ENCODE peak calls at places on chromosomes 7 and 10, in five cellular contexts. One of them, this sample, is unnamed.

GRCh38 chr7:108592633-108593277 is 23.1 kb downstream of the DNAJB9 start:
- DNase-seq in SK-N-SH: peak
- DNase-seq in GM12878: no peak
- DNase-seq in HepG2: no peak
- DNase-seq in K562: no peak
- DNase-seq in this sample: no peak

GRCh38 chr10:48518926-48519730 is 85.7 kb downstream of the ARHGAP22 start:
- DNase-seq in SK-N-SH: no peak
- DNase-seq in GM12878: no peak
- DNase-seq in HepG2: no peak
- DNase-seq in K562: no peak
- DNase-seq in this sample: no peak

GRCh38 chr10:89600041-89600440 is 45.0 kb downstream of the PANK1 start:
- DNase-seq in SK-N-SH: no peak
- DNase-seq in GM12878: no peak
- DNase-seq in HepG2: no peak
- DNase-seq in K562: no peak
- DNase-seq in this sample: no peak

GRCh38 chr7:104124469-104124868 is 83.3 kb downstream of the ORC5 start:
- DNase-seq in SK-N-SH: no peak
- DNase-seq in GM12878: no peak
- DNase-seq in HepG2: no peak
- DNase-seq in K562: no peak
- DNase-seq in this sample: no peak

GRCh38 chr10:120806081-120806480 is 45.1 kb upstream of the WDR11 start:
- DNase-seq in SK-N-SH: no peak
- DNase-seq in GM12878: no peak
- DNase-seq in HepG2: no peak
- DNase-seq in K562: no peak
- DNase-seq in this sample: no peak

GRCh38 chr10:279655-280054 is 144.4 kb downstream of the ZMYND11 start:
- DNase-seq in SK-N-SH: no peak
- DNase-seq in GM12878: no peak
- DNase-seq in HepG2: no peak
- DNase-seq in K562: no peak
- DNase-seq in this sample: no peak

GRCh38 chr7:108166687-108167086 is 36.5 kb upstream of the LAMB4 start:
- DNase-seq in SK-N-SH: no peak
- DNase-seq in GM12878: no peak
- DNase-seq in HepG2: no peak
- DNase-seq in K562: no peak
- DNase-seq in this sample: no peak

GRCh38 chr10:77163670-77164348 is 473.8 kb downstream of the KCNMA1 start:
- DNase-seq in SK-N-SH: peak
- DNase-seq in GM12878: no peak
- DNase-seq in HepG2: peak
- DNase-seq in K562: no peak
- DNase-seq in this sample: peak

GRCh38 chr10:12521423-12521822 is 172.1 kb downstream of the CAMK1D start:
- DNase-seq in SK-N-SH: no peak
- DNase-seq in GM12878: no peak
- DNase-seq in HepG2: no peak
- DNase-seq in K562: no peak
- DNase-seq in this sample: no peak

GRCh38 chr10:14740684-14741247 is 33.9 kb downstream of the FAM107B start:
- DNase-seq in SK-N-SH: no peak
- DNase-seq in GM12878: no peak
- DNase-seq in HepG2: no peak
- DNase-seq in K562: no peak
- DNase-seq in this sample: peak

GRCh38 chr10:115795964-115796363 is 477.0 kb downstream of the GFRA1 start:
- DNase-seq in SK-N-SH: no peak
- DNase-seq in GM12878: no peak
- DNase-seq in HepG2: no peak
- DNase-seq in K562: no peak
- DNase-seq in this sample: no peak

GRCh38 chr7:41162612-41163011 is 540.3 kb downstream of the INHBA start:
- DNase-seq in SK-N-SH: no peak
- DNase-seq in GM12878: no peak
- DNase-seq in HepG2: no peak
- DNase-seq in K562: no peak
- DNase-seq in this sample: peak

GRCh38 chr10:96721207-96721572 is 876 bp upstream of the PIK3AP1 start:
- DNase-seq in SK-N-SH: peak
- DNase-seq in GM12878: no peak
- DNase-seq in HepG2: no peak
- DNase-seq in K562: no peak
- DNase-seq in this sample: no peak

GRCh38 chr7:106618480-106618879 is 42.5 kb downstream of the CCDC71L start:
- DNase-seq in SK-N-SH: no peak
- DNase-seq in GM12878: no peak
- DNase-seq in HepG2: no peak
- DNase-seq in K562: no peak
- DNase-seq in this sample: peak

GRCh38 chr7:142855401-142855743 is 496 bp downstream of the EPHB6 start:
- DNase-seq in SK-N-SH: no peak
- DNase-seq in GM12878: no peak
- DNase-seq in HepG2: no peak
- DNase-seq in K562: peak
- DNase-seq in this sample: no peak

GRCh38 chr10:37146443-37146842 is 21.0 kb downstream of the ANKRD30A start:
- DNase-seq in SK-N-SH: no peak
- DNase-seq in GM12878: no peak
- DNase-seq in HepG2: peak
- DNase-seq in K562: no peak
- DNase-seq in this sample: no peak

GRCh38 chr7:74043523-74043951 is 15.6 kb downstream of the ELN start:
- DNase-seq in SK-N-SH: peak
- DNase-seq in GM12878: no peak
- DNase-seq in HepG2: no peak
- DNase-seq in K562: no peak
- DNase-seq in this sample: peak

GRCh38 chr7:30926323-30926722 is 14.7 kb downstream of the AQP1 start:
- DNase-seq in SK-N-SH: peak
- DNase-seq in GM12878: no peak
- DNase-seq in HepG2: no peak
- DNase-seq in K562: no peak
- DNase-seq in this sample: no peak

GRCh38 chr7:5363729-5364128 is 59.9 kb downstream of the TNRC18 start:
- DNase-seq in SK-N-SH: no peak
- DNase-seq in GM12878: no peak
- DNase-seq in HepG2: no peak
- DNase-seq in K562: no peak
- DNase-seq in this sample: no peak

DNA sequence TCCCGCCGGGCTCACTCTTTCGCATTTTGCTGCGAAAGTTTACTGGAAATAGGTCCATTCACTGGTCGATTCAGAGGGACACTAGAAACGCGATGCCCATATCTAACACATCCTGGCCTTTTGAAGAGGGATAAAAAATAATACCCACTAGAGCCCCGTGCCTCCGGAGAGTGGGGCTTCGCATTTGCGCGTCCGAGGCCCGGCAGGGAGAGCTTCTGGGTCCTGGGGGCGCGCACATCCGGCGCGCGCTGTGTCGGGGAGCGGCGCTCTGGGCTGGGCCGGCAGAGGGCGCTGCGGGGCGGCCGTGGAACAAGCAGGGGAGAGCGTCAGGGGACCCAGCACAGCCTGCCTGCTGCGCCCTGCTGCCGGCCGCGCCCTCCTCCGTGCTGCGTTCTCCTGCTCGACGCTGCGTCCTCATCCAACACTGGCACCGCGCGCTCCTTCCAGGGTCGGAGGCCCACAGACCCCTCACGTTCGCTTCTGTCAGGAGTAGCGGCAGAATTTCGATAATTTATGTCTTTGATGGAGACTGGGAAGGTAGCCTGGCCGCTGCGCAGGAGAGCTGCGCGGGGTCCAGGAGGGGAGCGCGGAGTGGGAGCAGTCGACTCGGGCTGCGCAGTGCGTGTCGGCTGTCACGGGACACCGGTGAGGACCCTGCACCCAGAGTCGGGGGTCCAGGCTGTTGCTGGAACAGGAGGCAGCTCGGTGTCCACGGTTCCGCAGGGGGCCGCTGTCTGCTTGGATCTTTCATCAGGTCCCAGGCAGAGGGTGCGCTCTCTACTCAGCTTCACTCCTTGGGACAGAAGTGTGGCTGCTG is 41.5 kb upstream of the ZNF32 start:
- DNase-seq in SK-N-SH: peak
- DNase-seq in GM12878: no peak
- DNase-seq in HepG2: peak
- DNase-seq in K562: peak
- DNase-seq in this sample: peak
- TF ChIP-seq USF2 in SK-N-SH: no peak
- TF ChIP-seq USF2 in GM12878: no peak
- TF ChIP-seq USF2 in HepG2: no peak
- TF ChIP-seq USF2 in K562: no peak
- TF ChIP-seq USF2 in this sample: no peak

GRCh38 chr7:38675500-38676106 is 44.4 kb upstream of the AMPH start:
- DNase-seq in SK-N-SH: no peak
- DNase-seq in GM12878: no peak
- DNase-seq in HepG2: no peak
- DNase-seq in K562: no peak
- DNase-seq in this sample: no peak

GRCh38 chr7:38671901-38672559 is 40.9 kb upstream of the AMPH start:
- DNase-seq in SK-N-SH: no peak
- DNase-seq in GM12878: no peak
- DNase-seq in HepG2: no peak
- DNase-seq in K562: no peak
- DNase-seq in this sample: no peak

GRCh38 chr7:38678342-38679054 is 47.3 kb upstream of the AMPH start:
- DNase-seq in SK-N-SH: no peak
- DNase-seq in GM12878: no peak
- DNase-seq in HepG2: no peak
- DNase-seq in K562: no peak
- DNase-seq in this sample: no peak

GRCh38 chr7:38669965-38670520 is 38.9 kb upstream of the AMPH start:
- DNase-seq in SK-N-SH: no peak
- DNase-seq in GM12878: no peak
- DNase-seq in HepG2: no peak
- DNase-seq in K562: no peak
- DNase-seq in this sample: no peak

DNA sequence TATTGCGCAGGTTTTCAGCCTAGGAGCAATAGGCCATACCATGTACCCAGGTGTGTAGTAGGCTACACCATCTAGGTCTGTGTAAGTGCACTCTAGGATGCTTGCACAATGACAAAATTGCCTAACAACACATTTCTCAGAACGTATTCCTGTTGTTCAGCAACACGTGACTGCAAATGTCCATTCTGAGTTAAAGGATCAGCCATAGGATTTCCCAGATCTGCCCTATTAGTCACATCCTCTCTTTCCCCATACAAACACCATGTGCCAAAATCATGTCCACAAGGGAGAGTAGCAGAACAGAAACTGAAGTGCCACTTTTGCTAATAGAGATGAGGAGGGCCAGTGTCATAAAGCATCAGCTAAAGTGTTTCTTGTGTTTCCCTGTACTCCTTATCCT is 42.6 kb upstream of the AMPH start:
- DNase-seq in SK-N-SH: no peak
- DNase-seq in GM12878: no peak
- DNase-seq in HepG2: no peak
- DNase-seq in K562: no peak
- DNase-seq in this sample: peak
- H3K9ac ChIP-seq in SK-N-SH: no peak
- H3K9ac ChIP-seq in GM12878: no peak
- H3K9ac ChIP-seq in HepG2: no peak
- H3K9ac ChIP-seq in K562: no peak
- H3K9ac ChIP-seq in this sample: no peak

GRCh38 chr7:12066004-12066403 is 145.1 kb upstream of the TMEM106B start:
- DNase-seq in SK-N-SH: no peak
- DNase-seq in GM12878: no peak
- DNase-seq in HepG2: no peak
- DNase-seq in K562: no peak
- DNase-seq in this sample: no peak
- TF ChIP-seq SMC3 in SK-N-SH: no peak
- TF ChIP-seq SMC3 in GM12878: no peak
- TF ChIP-seq SMC3 in HepG2: no peak
- TF ChIP-seq SMC3 in K562: no peak
- TF ChIP-seq SMC3 in this sample: no peak

DNA sequence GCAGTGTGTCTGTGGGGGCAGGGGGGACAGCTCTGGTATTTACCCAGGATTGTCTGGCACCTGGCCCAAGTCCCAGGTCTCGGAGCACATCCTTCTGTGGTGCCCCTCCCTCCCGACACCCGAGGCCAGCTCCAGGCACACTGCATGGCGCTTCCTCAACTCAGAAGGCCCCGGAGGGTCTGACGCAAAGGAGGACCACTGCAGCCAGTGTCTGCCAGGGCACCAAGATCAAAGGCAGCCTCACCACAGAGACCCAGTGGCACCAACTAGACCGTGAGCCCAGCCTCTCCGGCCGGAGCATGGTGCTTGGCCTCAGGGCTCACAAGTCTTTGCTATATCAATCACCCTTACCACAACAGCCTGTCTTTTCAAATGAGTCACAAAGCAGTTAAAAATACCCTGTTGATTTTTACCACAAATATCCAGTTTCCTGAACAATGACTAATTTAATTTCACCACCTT is 99.3 kb upstream of the DDC start:
- DNase-seq in SK-N-SH: no peak
- DNase-seq in GM12878: no peak
- DNase-seq in HepG2: no peak
- DNase-seq in K562: no peak
- DNase-seq in this sample: peak
- TF ChIP-seq USF2 in SK-N-SH: no peak
- TF ChIP-seq USF2 in GM12878: no peak
- TF ChIP-seq USF2 in HepG2: no peak
- TF ChIP-seq USF2 in K562: no peak
- TF ChIP-seq USF2 in this sample: no peak